ENCODE peak calls at places on chromosomes 4 and X, in five cellular contexts. A is AG20443, I is NCI-H446, U is LoVo, C is retina. K is an unnamed sample.

GRCh38 chrX:55908685-55909212 is 191.2 kb downstream of the RRAGB start:
- DNase-seq in I (no peak), A (peak; percentile 31), C (peak; percentile 66), U (peak; percentile 17), K (peak; percentile 29)

GRCh38 chr4:178196751-178197150 is 754.5 kb upstream of the AGA start:
- DNase-seq in I (no peak), U (no peak), C (no peak), A (no peak), K (no peak)

GRCh38 chr4:148069086-148070010 is 337.5 kb downstream of the ARHGAP10 start:
- DNase-seq in I (no peak), A (no peak), C (no peak), U (no peak), K (no peak)

GRCh38 chrX:66046612-66047235 is 6.8 kb upstream of the VSIG4 start:
- DNase-seq in U (no peak), I (no peak), A (no peak), C (no peak), K (no peak)

GRCh38 chrX:40201486-40201885 is 103.7 kb upstream of the BCOR start:
- DNase-seq in A (no peak), U (no peak), I (no peak), C (no peak), K (no peak)

GRCh38 chr4:5142726-5143125 is 91.4 kb downstream of the STK32B start:
- DNase-seq in A (peak; percentile 44), U (no peak), I (no peak), C (no peak), K (no peak)

GRCh38 chr4:165308174-165308573 is 19.3 kb upstream of the MSMO1 start:
- DNase-seq in U (no peak), A (no peak), I (no peak), C (no peak), K (no peak)

GRCh38 chr4:67332627-67333026 is 212.7 kb downstream of the CENPC start:
- DNase-seq in A (peak; percentile 25), C (no peak), U (peak; percentile 11), I (no peak), K (no peak)

GRCh38 chr4:22345055-22345454 is 170.8 kb downstream of the ADGRA3 start:
- DNase-seq in I (no peak), U (no peak), A (no peak), C (no peak), K (no peak)

GRCh38 chrX:41922125-41922521 is 1.2 kb downstream of the CASK start:
- DNase-seq in C (peak; percentile 38), I (no peak), A (no peak), U (no peak), K (no peak)

GRCh38 chr4:151934766-151935165 is 174.0 kb upstream of the GATB start:
- DNase-seq in A (no peak), I (no peak), U (no peak), C (no peak), K (no peak)

GRCh38 chr4:38943355-38943754 is 75.7 kb downstream of the FAM114A1 start:
- DNase-seq in C (no peak), A (no peak), I (no peak), U (no peak), K (no peak)

GRCh38 chrX:2696698-2697215 is 5.7 kb downstream of the CD99 start:
- DNase-seq in A (peak; percentile 72), C (no peak), I (no peak), U (no peak), K (peak; percentile 97)

GRCh38 chr4:158459085-158459820 is 62.4 kb upstream of the RXFP1 start:
- DNase-seq in U (no peak), I (no peak), C (no peak), A (no peak), K (peak; percentile 6)

GRCh38 chr4:1469596-1470392 is 63.6 kb upstream of the NKX1-1 start:
- DNase-seq in C (no peak), A (no peak), U (no peak), I (no peak), K (no peak)

GRCh38 chrX:103276581-103277002 is at the start of gene TCEAL5:
- DNase-seq in C (peak; percentile 77), A (no peak), U (no peak), I (no peak), K (no peak)

GRCh38 chr4:176883108-176883550 is 90.4 kb upstream of the VEGFC start:
- DNase-seq in U (peak; percentile 32), I (no peak), A (no peak), C (no peak), K (peak; percentile 47)

GRCh38 chr4:130568746-130569145 is 1472.8 kb downstream of the C4orf33 start:
- DNase-seq in C (no peak), I (no peak), A (no peak), U (no peak), K (no peak)

GRCh38 chrX:40003982-40004535 is 93.7 kb downstream of the BCOR start:
- DNase-seq in A (no peak), C (peak; percentile 13), I (no peak), U (no peak), K (no peak)

GRCh38 chr4:147957446-147957845 is 225.6 kb downstream of the ARHGAP10 start:
- DNase-seq in I (no peak), A (no peak), C (no peak), U (no peak), K (no peak)

GRCh38 chr4:105440890-105441289 is 33.0 kb downstream of the PPA2 start:
- DNase-seq in C (no peak), U (no peak), A (no peak), I (no peak), K (no peak)

GRCh38 chrX:28847423-28847822 is 260.2 kb downstream of the IL1RAPL1 start:
- DNase-seq in I (no peak), C (no peak), U (peak; percentile 1), A (no peak), K (no peak)

K was measured in PC-9.